ENCODE peak calls at places on chromosomes 2 and 18, in seven cellular contexts. One of them, this sample, is unnamed.

GRCh38 chr2:58560531-58560930 is 319.4 kb upstream of the FANCL start:
- DNase-seq in RWPE1: no peak
- DNase-seq in PC-3: no peak
- DNase-seq in mammary epithelial cell: no peak
- DNase-seq in right cardiac atrium: no peak
- DNase-seq in heart left ventricle: no peak
- DNase-seq in cardiac muscle cell: no peak
- DNase-seq in this sample: no peak

GRCh38 chr2:45941758-45942738 is 290.6 kb downstream of the PRKCE start:
- DNase-seq in RWPE1: no peak
- DNase-seq in PC-3: no peak
- DNase-seq in mammary epithelial cell: no peak
- DNase-seq in right cardiac atrium: no peak
- DNase-seq in heart left ventricle: no peak
- DNase-seq in cardiac muscle cell: peak
- DNase-seq in this sample: no peak

GRCh38 chr18:56807883-56808282 is 156.7 kb downstream of the WDR7 start:
- DNase-seq in RWPE1: no peak
- DNase-seq in PC-3: no peak
- DNase-seq in mammary epithelial cell: no peak
- DNase-seq in right cardiac atrium: no peak
- DNase-seq in heart left ventricle: no peak
- DNase-seq in cardiac muscle cell: no peak
- DNase-seq in this sample: no peak

GRCh38 chr2:11698009-11698922 is 28.3 kb upstream of the NTSR2 start:
- DNase-seq in RWPE1: no peak
- DNase-seq in PC-3: peak
- DNase-seq in mammary epithelial cell: no peak
- DNase-seq in right cardiac atrium: peak
- DNase-seq in heart left ventricle: no peak
- DNase-seq in cardiac muscle cell: peak
- DNase-seq in this sample: peak

GRCh38 chr2:65032016-65032975 is 23.9 kb upstream of the CEP68 start:
- DNase-seq in RWPE1: no peak
- DNase-seq in PC-3: peak
- DNase-seq in mammary epithelial cell: no peak
- DNase-seq in right cardiac atrium: no peak
- DNase-seq in heart left ventricle: no peak
- DNase-seq in cardiac muscle cell: peak
- DNase-seq in this sample: no peak

GRCh38 chr2:127584516-127585033 is 49.1 kb downstream of the MYO7B start:
- DNase-seq in RWPE1: no peak
- DNase-seq in PC-3: no peak
- DNase-seq in mammary epithelial cell: no peak
- DNase-seq in right cardiac atrium: no peak
- DNase-seq in heart left ventricle: peak
- DNase-seq in cardiac muscle cell: no peak
- DNase-seq in this sample: no peak

GRCh38 chr2:55555977-55556376 is 36.5 kb downstream of the CFAP36 start:
- DNase-seq in RWPE1: peak
- DNase-seq in PC-3: peak
- DNase-seq in mammary epithelial cell: peak
- DNase-seq in right cardiac atrium: no peak
- DNase-seq in heart left ventricle: no peak
- DNase-seq in cardiac muscle cell: peak
- DNase-seq in this sample: no peak

GRCh38 chr2:38692636-38693318 is 26.9 kb downstream of the GALM start:
- DNase-seq in RWPE1: peak
- DNase-seq in PC-3: peak
- DNase-seq in mammary epithelial cell: peak
- DNase-seq in right cardiac atrium: no peak
- DNase-seq in heart left ventricle: no peak
- DNase-seq in cardiac muscle cell: no peak
- DNase-seq in this sample: no peak

GRCh38 chr2:239956818-239957261 is 68.3 kb downstream of the NDUFA10 start:
- DNase-seq in RWPE1: no peak
- DNase-seq in PC-3: no peak
- DNase-seq in mammary epithelial cell: no peak
- DNase-seq in right cardiac atrium: peak
- DNase-seq in heart left ventricle: peak
- DNase-seq in cardiac muscle cell: no peak
- DNase-seq in this sample: no peak

GRCh38 chr18:60668583-60668982 is 296.0 kb upstream of the MC4R start:
- DNase-seq in RWPE1: no peak
- DNase-seq in PC-3: peak
- DNase-seq in mammary epithelial cell: no peak
- DNase-seq in right cardiac atrium: no peak
- DNase-seq in heart left ventricle: no peak
- DNase-seq in cardiac muscle cell: no peak
- DNase-seq in this sample: no peak

GRCh38 chr2:33597026-33597425 is 2.1 kb downstream of the FAM98A start:
- DNase-seq in RWPE1: no peak
- DNase-seq in PC-3: no peak
- DNase-seq in mammary epithelial cell: no peak
- DNase-seq in right cardiac atrium: no peak
- DNase-seq in heart left ventricle: no peak
- DNase-seq in cardiac muscle cell: no peak
- DNase-seq in this sample: no peak

GRCh38 chr2:185318271-185318724 is 420.3 kb upstream of the FSIP2 start:
- DNase-seq in RWPE1: no peak
- DNase-seq in PC-3: no peak
- DNase-seq in mammary epithelial cell: no peak
- DNase-seq in right cardiac atrium: no peak
- DNase-seq in heart left ventricle: no peak
- DNase-seq in cardiac muscle cell: no peak
- DNase-seq in this sample: no peak

GRCh38 chr2:30500699-30501098 is 53.7 kb downstream of the LCLAT1 start:
- DNase-seq in RWPE1: no peak
- DNase-seq in PC-3: no peak
- DNase-seq in mammary epithelial cell: no peak
- DNase-seq in right cardiac atrium: no peak
- DNase-seq in heart left ventricle: no peak
- DNase-seq in cardiac muscle cell: no peak
- DNase-seq in this sample: no peak

GRCh38 chr2:23713352-23713751 is 213.6 kb downstream of the ATAD2B start:
- DNase-seq in RWPE1: no peak
- DNase-seq in PC-3: no peak
- DNase-seq in mammary epithelial cell: no peak
- DNase-seq in right cardiac atrium: no peak
- DNase-seq in heart left ventricle: no peak
- DNase-seq in cardiac muscle cell: peak
- DNase-seq in this sample: no peak

GRCh38 chr18:10822457-10822856 is 296.6 kb downstream of the NAPG start:
- DNase-seq in RWPE1: no peak
- DNase-seq in PC-3: no peak
- DNase-seq in mammary epithelial cell: no peak
- DNase-seq in right cardiac atrium: no peak
- DNase-seq in heart left ventricle: no peak
- DNase-seq in cardiac muscle cell: peak
- DNase-seq in this sample: no peak

GRCh38 chr2:11962707-11963358 is 216.4 kb downstream of the LPIN1 start:
- DNase-seq in RWPE1: no peak
- DNase-seq in PC-3: no peak
- DNase-seq in mammary epithelial cell: no peak
- DNase-seq in right cardiac atrium: peak
- DNase-seq in heart left ventricle: peak
- DNase-seq in cardiac muscle cell: no peak
- DNase-seq in this sample: no peak

GRCh38 chr2:234403074-234403473 is 93.8 kb downstream of the ARL4C start:
- DNase-seq in RWPE1: no peak
- DNase-seq in PC-3: no peak
- DNase-seq in mammary epithelial cell: no peak
- DNase-seq in right cardiac atrium: peak
- DNase-seq in heart left ventricle: no peak
- DNase-seq in cardiac muscle cell: peak
- DNase-seq in this sample: no peak

GRCh38 chr2:151852260-151853069 is 24.2 kb upstream of the ARL5A start:
- DNase-seq in RWPE1: no peak
- DNase-seq in PC-3: no peak
- DNase-seq in mammary epithelial cell: no peak
- DNase-seq in right cardiac atrium: no peak
- DNase-seq in heart left ventricle: no peak
- DNase-seq in cardiac muscle cell: no peak
- DNase-seq in this sample: no peak

GRCh38 chr2:166924967-166925366 is 36.7 kb downstream of the XIRP2 start:
- DNase-seq in RWPE1: no peak
- DNase-seq in PC-3: no peak
- DNase-seq in mammary epithelial cell: no peak
- DNase-seq in right cardiac atrium: no peak
- DNase-seq in heart left ventricle: no peak
- DNase-seq in cardiac muscle cell: no peak
- DNase-seq in this sample: no peak

GRCh38 chr18:45255142-45255890 is 360.0 kb upstream of the SLC14A2 start:
- DNase-seq in RWPE1: peak
- DNase-seq in PC-3: peak
- DNase-seq in mammary epithelial cell: peak
- DNase-seq in right cardiac atrium: no peak
- DNase-seq in heart left ventricle: peak
- DNase-seq in cardiac muscle cell: peak
- DNase-seq in this sample: no peak

GRCh38 chr2:36797324-36798070 is 101.0 kb downstream of the VIT start:
- DNase-seq in RWPE1: no peak
- DNase-seq in PC-3: peak
- DNase-seq in mammary epithelial cell: no peak
- DNase-seq in right cardiac atrium: no peak
- DNase-seq in heart left ventricle: no peak
- DNase-seq in cardiac muscle cell: no peak
- DNase-seq in this sample: no peak

GRCh38 chr2:200101862-200102261 is 146.5 kb downstream of the MAIP1 start:
- DNase-seq in RWPE1: no peak
- DNase-seq in PC-3: no peak
- DNase-seq in mammary epithelial cell: no peak
- DNase-seq in right cardiac atrium: no peak
- DNase-seq in heart left ventricle: no peak
- DNase-seq in cardiac muscle cell: no peak
- DNase-seq in this sample: no peak

DNA sequence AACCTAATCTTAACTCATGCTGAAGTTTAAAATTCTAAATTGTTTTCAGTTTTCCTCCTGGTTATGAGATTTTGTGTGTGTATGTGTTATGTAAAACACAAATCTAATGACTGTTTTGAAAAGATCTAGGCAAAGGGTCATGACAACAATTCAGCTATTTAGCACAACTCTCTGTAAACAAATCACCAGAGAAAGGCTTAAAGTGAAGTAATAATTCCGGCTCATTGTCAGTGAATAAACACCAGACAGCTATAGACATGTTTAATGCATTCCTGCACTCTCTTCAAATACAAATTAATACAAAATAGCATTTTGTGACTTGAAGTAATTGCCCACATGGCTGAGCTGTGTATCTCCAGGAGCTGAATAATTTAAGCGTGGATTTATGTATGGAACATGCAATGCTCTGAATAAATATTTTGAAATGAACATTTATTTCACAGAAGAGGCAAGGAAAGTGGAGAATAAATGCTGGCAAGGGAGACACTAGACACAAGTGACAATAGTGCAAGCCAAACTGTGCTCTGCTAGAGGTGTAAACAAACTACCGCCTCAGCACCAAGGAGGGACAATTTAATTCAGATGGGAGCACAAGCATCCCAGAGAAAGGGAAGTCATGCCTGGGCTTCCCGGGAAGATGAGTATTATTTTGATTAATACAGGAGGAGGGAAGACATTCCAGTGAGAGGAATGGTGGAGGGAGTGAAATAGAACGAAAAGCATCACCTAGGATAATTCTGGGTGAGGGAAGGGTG is 133.6 kb upstream of the XPO1 start:
- DNase-seq in RWPE1: no peak
- DNase-seq in PC-3: peak
- DNase-seq in mammary epithelial cell: no peak
- DNase-seq in right cardiac atrium: no peak
- DNase-seq in heart left ventricle: no peak
- DNase-seq in cardiac muscle cell: no peak
- DNase-seq in this sample: no peak
- H3K27ac ChIP-seq in RWPE1: no peak
- H3K27ac ChIP-seq in PC-3: peak
- H3K27ac ChIP-seq in mammary epithelial cell: no peak
- H3K27ac ChIP-seq in right cardiac atrium: peak
- H3K27ac ChIP-seq in heart left ventricle: peak
- H3K27ac ChIP-seq in cardiac muscle cell: peak
- H3K27ac ChIP-seq in this sample: peak

GRCh38 chr18:48852292-48852691 is 98.5 kb downstream of the SMAD7 start:
- DNase-seq in RWPE1: no peak
- DNase-seq in PC-3: no peak
- DNase-seq in mammary epithelial cell: no peak
- DNase-seq in right cardiac atrium: peak
- DNase-seq in heart left ventricle: no peak
- DNase-seq in cardiac muscle cell: no peak
- DNase-seq in this sample: no peak
- H3K27ac ChIP-seq in RWPE1: peak
- H3K27ac ChIP-seq in PC-3: no peak
- H3K27ac ChIP-seq in mammary epithelial cell: no peak
- H3K27ac ChIP-seq in right cardiac atrium: peak
- H3K27ac ChIP-seq in heart left ventricle: peak
- H3K27ac ChIP-seq in cardiac muscle cell: no peak
- H3K27ac ChIP-seq in this sample: no peak

GRCh38 chr18:26700201-26700600 is 151.8 kb upstream of the KCTD1 start:
- DNase-seq in RWPE1: no peak
- DNase-seq in PC-3: no peak
- DNase-seq in mammary epithelial cell: no peak
- DNase-seq in right cardiac atrium: no peak
- DNase-seq in heart left ventricle: no peak
- DNase-seq in cardiac muscle cell: no peak
- DNase-seq in this sample: no peak
- H3K27ac ChIP-seq in RWPE1: no peak
- H3K27ac ChIP-seq in PC-3: no peak
- H3K27ac ChIP-seq in mammary epithelial cell: no peak
- H3K27ac ChIP-seq in right cardiac atrium: no peak
- H3K27ac ChIP-seq in heart left ventricle: no peak
- H3K27ac ChIP-seq in cardiac muscle cell: no peak
- H3K27ac ChIP-seq in this sample: no peak

GRCh38 chr2:72982781-72983499 is 65.6 kb downstream of the EMX1 start:
- DNase-seq in RWPE1: no peak
- DNase-seq in PC-3: no peak
- DNase-seq in mammary epithelial cell: no peak
- DNase-seq in right cardiac atrium: no peak
- DNase-seq in heart left ventricle: no peak
- DNase-seq in cardiac muscle cell: no peak
- DNase-seq in this sample: no peak
- H3K27ac ChIP-seq in RWPE1: no peak
- H3K27ac ChIP-seq in PC-3: no peak
- H3K27ac ChIP-seq in mammary epithelial cell: no peak
- H3K27ac ChIP-seq in right cardiac atrium: peak
- H3K27ac ChIP-seq in heart left ventricle: peak
- H3K27ac ChIP-seq in cardiac muscle cell: no peak
- H3K27ac ChIP-seq in this sample: no peak